ENCODE peak calls at places on chromosomes 13 and 19, in five cellular contexts. Y is body of pancreas, N is hepatocyte, T is Peyer's patch, J is tibial artery. M is an unnamed sample.
A peak's percentile ranks its signal among the peaks of the same experiment; 100 is the strongest.

GRCh38 chr13:80164451-80164850 is 176.5 kb downstream of the SPRY2 start:
- DNase-seq in Y (no peak), N (no peak), T (no peak), J (no peak), M (no peak)

GRCh38 chr19:39003188-39003587 is 27.6 kb upstream of the FBXO17 start:
- DNase-seq in Y (no peak), N (no peak), T (no peak), J (no peak), M (no peak)

GRCh38 chr13:106375085-106375484 is 160.4 kb downstream of the EFNB2 start:
- DNase-seq in Y (no peak), N (no peak), T (no peak), J (no peak), M (no peak)

GRCh38 chr13:41259875-41260501 is 3.4 kb downstream of the MTRF1 start:
- DNase-seq in Y (no peak), N (no peak), T (no peak), J (no peak), M (no peak)

GRCh38 chr19:50213925-50214324 is 10.5 kb downstream of the MYH14 start:
- DNase-seq in Y (no peak), N (no peak), T (no peak), J (no peak), M (no peak)

GRCh38 chr19:55487884-55488687 is at the start of gene SSC5D:
- DNase-seq in Y (no peak), N (no peak), T (no peak), J (no peak), M (no peak)

GRCh38 chr19:1183543-1184172 is 9.6 kb upstream of the SBNO2 start:
- DNase-seq in Y (peak; percentile 65), N (peak; percentile 88), T (no peak), J (no peak), M (no peak)

GRCh38 chr13:37375071-37375470 is 223.5 kb downstream of the POSTN start:
- DNase-seq in Y (no peak), N (no peak), T (no peak), J (no peak), M (no peak)

GRCh38 chr13:78601124-78601885 is 2.0 kb downstream of the POU4F1 start:
- DNase-seq in Y (no peak), N (peak; percentile 55), T (no peak), J (no peak), M (no peak)

GRCh38 chr19:530133-531008 is 1.2 kb upstream of the CDC34 start:
- DNase-seq in Y (no peak), N (no peak), T (no peak), J (no peak), M (no peak)

GRCh38 chr13:113962386-113962785 is 11.5 kb downstream of the C13orf46 start:
- DNase-seq in Y (peak; percentile 8), N (no peak), T (no peak), J (no peak), M (no peak)

GRCh38 chr13:33937373-33938087 is 119.6 kb downstream of the RFC3 start:
- DNase-seq in Y (no peak), N (no peak), T (no peak), J (no peak), M (no peak)

GRCh38 chr13:113649212-113649611 is 8.8 kb downstream of the ATP4B start:
- DNase-seq in Y (peak; percentile 6), N (no peak), T (no peak), J (peak; percentile 48), M (no peak)

GRCh38 chr19:32626969-32627368 is 46.0 kb downstream of the PDCD5 start:
- DNase-seq in Y (no peak), N (no peak), T (no peak), J (no peak), M (no peak)

GRCh38 chr19:16258440-16258903 is 60.8 kb downstream of the AP1M1 start:
- DNase-seq in Y (peak; percentile 46), N (no peak), T (peak; percentile 50), J (peak; percentile 84), M (no peak)

GRCh38 chr13:35699805-35700204 is 223.3 kb upstream of the MAB21L1 start:
- DNase-seq in Y (no peak), N (peak; percentile 76), T (no peak), J (no peak), M (no peak)

GRCh38 chr19:58229255-58229639 is 533 bp downstream of the ZNF544 start:
- DNase-seq in Y (no peak), N (peak; percentile 47), T (no peak), J (no peak), M (no peak)

GRCh38 chr13:110127986-110128511 is 178.9 kb downstream of the COL4A1 start:
- DNase-seq in Y (no peak), N (no peak), T (no peak), J (no peak), M (no peak)

GRCh38 chr19:27744926-27745844 is 1467.8 kb downstream of the UQCRFS1 start:
- DNase-seq in Y (no peak), N (no peak), T (no peak), J (no peak), M (no peak)

GRCh38 chr13:105929486-105929885 is 606.0 kb downstream of the EFNB2 start:
- DNase-seq in Y (no peak), N (no peak), T (no peak), J (no peak), M (no peak)

GRCh38 chr19:52993342-52994178 is 20.2 kb upstream of the ERVV-1 start:
- DNase-seq in Y (peak; percentile 73), N (peak; percentile 91), T (peak; percentile 79), J (peak; percentile 89), M (peak; percentile 70)

GRCh38 chr19:5444431-5444830 is 10.8 kb upstream of the ZNRF4 start:
- DNase-seq in Y (no peak), N (no peak), T (no peak), J (no peak), M (no peak)

GRCh38 chr13:41568990-41569387 is 111.6 kb downstream of the RGCC start:
- DNase-seq in Y (no peak), N (no peak), T (no peak), J (no peak), M (no peak)

GRCh38 chr13:66556306-66556705 is 673.8 kb downstream of the PCDH9 start:
- DNase-seq in Y (no peak), N (no peak), T (no peak), J (no peak), M (no peak)

GRCh38 chr19:48329167-48329891 is 4.0 kb downstream of the EMP3 start:
- DNase-seq in Y (peak; percentile 32), N (peak; percentile 73), T (peak; percentile 54), J (no peak), M (peak; percentile 62)

GRCh38 chr19:48333467-48334384 is 8.4 kb downstream of the EMP3 start:
- DNase-seq in Y (peak; percentile 95), N (peak; percentile 98), T (peak; percentile 95), J (peak; percentile 93), M (peak; percentile 89)

GRCh38 chr19:48332662-48333466 is 7.5 kb downstream of the EMP3 start:
- DNase-seq in Y (peak; percentile 93), N (peak; percentile 96), T (peak; percentile 99), J (peak; percentile 95), M (peak; percentile 97)

GRCh38 chr19:48330012-48330681 is 4.8 kb downstream of the EMP3 start:
- DNase-seq in Y (peak; percentile 88), N (peak; percentile 92), T (peak; percentile 88), J (peak; percentile 75), M (peak; percentile 87)

DNA sequence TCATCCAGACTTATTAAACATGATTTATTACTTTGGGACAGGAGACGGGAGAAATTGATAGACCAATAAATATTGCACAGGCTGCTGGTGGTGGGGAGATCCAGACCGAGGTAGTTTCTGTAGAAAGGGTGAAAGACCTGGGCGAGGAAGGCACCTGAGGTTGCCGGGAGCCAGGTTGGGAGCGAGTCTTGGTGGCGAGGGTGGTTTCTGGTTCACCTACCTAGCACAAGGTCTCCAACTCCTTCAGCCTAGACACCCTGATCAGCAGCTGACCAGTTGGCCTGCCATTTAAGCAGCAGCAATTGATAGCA is 7.0 kb downstream of the EMP3 start:
- DNase-seq in Y (no peak), N (no peak), T (no peak), J (no peak), M (no peak)
- H3K27ac ChIP-seq in Y (peak overlapping the region; percentile 91), N (peak overlapping the region; percentile 63), T (peak overlapping the region; percentile 95), J (peak overlapping the region; percentile 85), M (peak overlapping the region; percentile 60)

GRCh38 chr19:9456018-9456689 is 20.8 kb upstream of the ZNF266 start:
- DNase-seq in Y (no peak), N (no peak), T (no peak), J (no peak), M (no peak)
- H3K9me3 ChIP-seq in Y (peaks cover 57% of the 10 kb centered on the region), N (peaks cover 15% of the 10 kb centered on the region), T (no peaks in the 10 kb centered on the region), J (peaks cover 54% of the 10 kb centered on the region), M (peaks cover 19% of the 10 kb centered on the region)

DNA sequence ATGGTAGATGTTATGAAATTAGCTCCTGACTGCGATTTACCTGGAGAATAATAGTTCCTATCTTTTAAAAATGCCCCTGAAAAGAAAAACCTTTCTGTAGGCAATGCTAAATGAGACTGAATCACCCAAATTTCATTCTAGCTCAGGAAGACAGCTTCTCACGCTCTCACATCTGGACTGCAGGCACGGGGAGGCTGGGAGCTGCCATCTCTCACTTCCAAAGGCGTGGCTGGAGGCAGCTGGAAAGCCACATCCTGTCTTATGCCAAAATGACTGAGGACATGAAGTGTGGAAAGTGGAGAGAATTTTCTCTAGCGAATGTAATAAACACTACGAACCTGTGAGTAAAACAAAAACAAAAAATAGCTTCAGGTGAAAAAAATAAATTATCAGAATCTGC is 58.0 kb upstream of the UBL3 start:
- DNase-seq in Y (no peak), N (no peak), T (no peak), J (no peak), M (no peak)
- H3K4me1 ChIP-seq in Y (peaks cover 4% of the 10 kb centered on the region), N (peaks cover 12% of the 10 kb centered on the region), T (no peaks in the 10 kb centered on the region), J (no peaks in the 10 kb centered on the region), M (no peaks in the 10 kb centered on the region)

GRCh38 chr19:3336351-3336679 is 30.1 kb upstream of the NFIC start:
- DNase-seq in Y (no peak), N (no peak), T (no peak), J (no peak), M (no peak)

GRCh38 chr19:3333662-3334061 is 32.7 kb upstream of the NFIC start:
- DNase-seq in Y (no peak), N (no peak), T (no peak), J (no peak), M (no peak)

GRCh38 chr19:3333020-3333583 is 33.3 kb upstream of the NFIC start:
- DNase-seq in Y (no peak), N (no peak), T (no peak), J (no peak), M (no peak)

GRCh38 chr19:3336680-3337523 is 29.5 kb upstream of the NFIC start:
- DNase-seq in Y (peak; percentile 99), N (peak; percentile 84), T (no peak), J (peak; percentile 99), M (no peak)

DNA sequence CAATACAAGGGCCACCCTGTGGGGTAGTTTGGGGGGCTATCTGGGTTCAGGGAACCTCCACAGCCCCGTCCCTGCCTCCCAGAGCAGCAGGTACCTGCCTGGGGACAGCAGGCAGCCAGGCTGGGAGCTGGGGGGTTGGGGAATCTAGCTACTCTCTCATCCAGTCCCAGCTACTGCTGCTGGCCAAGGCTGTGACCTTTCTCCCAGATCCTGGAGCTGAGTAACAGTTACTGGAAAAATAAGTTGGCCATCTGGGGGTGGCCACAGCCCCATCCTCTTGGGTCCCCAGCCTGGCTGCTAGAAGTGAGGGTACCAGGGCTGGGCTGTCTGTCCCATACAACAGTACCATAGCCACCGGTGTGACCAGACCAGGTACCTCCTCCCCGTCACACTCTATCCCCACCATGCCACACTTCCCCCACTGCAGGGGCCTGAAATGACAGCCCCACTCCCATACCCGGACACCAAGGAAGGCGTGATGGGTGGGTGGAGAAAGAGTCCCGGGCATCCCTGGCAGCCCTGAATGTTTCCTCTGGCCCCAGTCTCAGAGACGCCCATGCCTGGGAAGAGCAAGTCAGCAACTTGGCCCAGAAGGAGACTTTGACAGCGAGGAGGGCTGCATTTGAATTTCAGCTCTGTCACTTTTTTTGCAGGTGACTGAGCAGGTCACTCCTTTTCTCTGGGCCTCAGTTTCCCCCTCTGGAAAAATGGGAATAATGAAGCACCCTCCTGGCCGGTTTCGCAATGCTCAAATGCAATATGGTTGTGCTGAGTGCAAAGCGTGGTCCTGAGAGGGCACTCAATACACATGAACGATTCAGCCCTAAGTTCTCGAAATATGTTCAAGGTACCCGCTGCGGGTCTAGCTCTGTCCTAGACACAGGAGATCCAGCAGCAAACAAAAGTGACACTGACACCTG is 30.7 kb upstream of the NFIC start:
- DNase-seq in Y (peak; percentile 90), N (peak; percentile 50), T (no peak), J (peak; percentile 89), M (no peak)
- H3K27ac ChIP-seq in Y (peak overlapping the region; percentile 96), N (peak overlapping the region; percentile 94), T (peak overlapping the region; percentile 61), J (peak overlapping the region; percentile 88), M (no peak overlapping the region)